ENCODE peak calls at places on chromosomes 16 and 17, in five cellular contexts. W, X, T, A and G are unnamed samples.

GRCh38 chr17:30234954-30235353 is 543 bp downstream of the SLC6A4 start:
- DNase-seq in A (no peak), X (no peak), T (no peak), W (no peak), G (no peak)

GRCh38 chr17:41125064-41125463 is 1.1 kb upstream of the KRTAP4-12 start:
- DNase-seq in A (no peak), T (no peak), X (no peak), W (no peak), G (no peak)

GRCh38 chr16:86261379-86261778 is 248.9 kb upstream of the FOXF1 start:
- DNase-seq in T (no peak), X (no peak), W (peak; percentile 24), A (no peak), G (peak; percentile 36)

GRCh38 chr17:60792250-60792898 is 114.7 kb downstream of the BCAS3 start:
- DNase-seq in X (no peak), T (no peak), A (no peak), W (no peak), G (no peak)

GRCh38 chr16:75096730-75097129 is 19.9 kb downstream of the LDHD start:
- DNase-seq in A (no peak), W (no peak), T (peak; percentile 62), X (no peak), G (no peak)

GRCh38 chr16:29665294-29666077 is 2.4 kb downstream of the SPN start:
- DNase-seq in W (no peak), A (no peak), T (no peak), X (peak; percentile 36), G (no peak)

GRCh38 chr17:49003557-49004511 is 6.6 kb downstream of the IGF2BP1 start:
- DNase-seq in A (no peak), X (no peak), W (peak; percentile 46), T (no peak), G (no peak)

GRCh38 chr16:12803203-12804093 is at the start of gene CPPED1:
- DNase-seq in X (peak; percentile 84), T (peak; percentile 88), W (peak; percentile 94), A (peak; percentile 89), G (peak; percentile 95)

GRCh38 chr16:1731073-1731472 is 25.1 kb downstream of the MAPK8IP3 start:
- DNase-seq in T (no peak), X (no peak), A (no peak), W (no peak), G (no peak)